ENCODE peak calls at places on chromosomes 2 and 18, in seven cellular contexts. D is AML-193; T is D341Med; R is EH; Z is activated CD4-positive, alpha-beta memory T cell treated with anti-CD3 and anti-CD28 coated beads for 36 hours; O is IMR-90; W is T follicular helper cell. P is an unnamed sample.

GRCh38 chr2:8329660-8330622 is 351.9 kb upstream of the ID2 start:
- DNase-seq in D (no peak), T (no peak), R (no peak), Z (no peak), O (no peak), W (no peak), P (no peak)

GRCh38 chr2:235283246-235283645 is 210.6 kb upstream of the AGAP1 start:
- DNase-seq in D (no peak), T (no peak), R (no peak), Z (no peak), O (no peak), W (no peak), P (no peak)

GRCh38 chr18:59514193-59514592 is 155.1 kb upstream of the LMAN1 start:
- DNase-seq in D (no peak), T (no peak), R (peak; percentile 95), Z (no peak), O (peak; percentile 73), W (no peak), P (no peak)

GRCh38 chr2:161077367-161078210 is 82.6 kb upstream of the TANK start:
- DNase-seq in D (peak; percentile 97), T (no peak), R (peak; percentile 50), Z (peak; percentile 84), O (peak; percentile 52), W (peak; percentile 22), P (no peak)

GRCh38 chr2:225566798-225567197 is 167.3 kb downstream of the NYAP2 start:
- DNase-seq in D (no peak), T (no peak), R (no peak), Z (no peak), O (no peak), W (no peak), P (no peak)

GRCh38 chr18:10072659-10073309 is 159.0 kb downstream of the VAPA start:
- DNase-seq in D (peak; percentile 76), T (no peak), R (peak; percentile 77), Z (no peak), O (peak; percentile 65), W (no peak), P (no peak)

GRCh38 chr2:214451516-214451915 is 40.7 kb downstream of the VWC2L start:
- DNase-seq in D (no peak), T (no peak), R (no peak), Z (no peak), O (no peak), W (no peak), P (no peak)

GRCh38 chr18:45845410-45845809 is 19.9 kb downstream of the SIGLEC15 start:
- DNase-seq in D (no peak), T (no peak), R (no peak), Z (no peak), O (no peak), W (no peak), P (no peak)

GRCh38 chr18:50107468-50107867 is 87.5 kb downstream of the MYO5B start:
- DNase-seq in D (no peak), T (no peak), R (no peak), Z (no peak), O (no peak), W (no peak), P (no peak)

GRCh38 chr2:206548383-206548782 is 93.9 kb upstream of the FAM237A start:
- DNase-seq in D (no peak), T (no peak), R (no peak), Z (no peak), O (no peak), W (no peak), P (no peak)

GRCh38 chr2:46812381-46813024 is 103.1 kb downstream of the MCFD2 start:
- DNase-seq in D (no peak), T (no peak), R (peak; percentile 98), Z (no peak), O (peak; percentile 96), W (no peak), P (no peak)

GRCh38 chr2:186575302-186575701 is 14.6 kb upstream of the ITGAV start:
- DNase-seq in D (peak; percentile 55), T (no peak), R (peak; percentile 99), Z (no peak), O (peak; percentile 99), W (no peak), P (no peak)

GRCh38 chr2:218516614-218517013 is 51.5 kb downstream of the USP37 start:
- DNase-seq in D (peak; percentile 34), T (peak; percentile 22), R (peak; percentile 22), Z (no peak), O (peak; percentile 5), W (no peak), P (no peak)

GRCh38 chr2:234020332-234020731 is 30.2 kb upstream of the SPP2 start:
- DNase-seq in D (no peak), T (no peak), R (no peak), Z (no peak), O (no peak), W (no peak), P (no peak)

GRCh38 chr2:51510298-51510697 is 478.4 kb upstream of the NRXN1 start:
- DNase-seq in D (no peak), T (no peak), R (no peak), Z (no peak), O (no peak), W (no peak), P (no peak)

GRCh38 chr2:210620456-210620855 is 64.1 kb downstream of the CPS1 start:
- DNase-seq in D (no peak), T (no peak), R (peak; percentile 18), Z (no peak), O (no peak), W (no peak), P (no peak)

GRCh38 chr2:26614205-26615128 is 26.7 kb downstream of the CIB4 start:
- DNase-seq in D (no peak), T (no peak), R (no peak), Z (no peak), O (no peak), W (no peak), P (no peak)

GRCh38 chr2:40448476-40449079 is 3.3 kb downstream of the SLC8A1 start:
- DNase-seq in D (peak; percentile 39), T (peak; percentile 51), R (peak; percentile 59), Z (no peak), O (peak; percentile 52), W (no peak), P (no peak)

GRCh38 chr2:46696966-46697829 is 217.8 kb downstream of the TMEM247 start:
- DNase-seq in D (no peak), T (no peak), R (no peak), Z (no peak), O (no peak), W (no peak), P (no peak)

GRCh38 chr2:75564713-75565369 is 4.1 kb upstream of the EVA1A start:
- DNase-seq in D (no peak), T (no peak), R (no peak), Z (no peak), O (no peak), W (no peak), P (no peak)

GRCh38 chr2:99868260-99868659 is 274.1 kb downstream of the AFF3 start:
- DNase-seq in D (no peak), T (no peak), R (peak; percentile 40), Z (no peak), O (no peak), W (no peak), P (no peak)

GRCh38 chr18:47118986-47119385 is 31.3 kb downstream of the HDHD2 start:
- DNase-seq in D (no peak), T (no peak), R (no peak), Z (no peak), O (peak; percentile 65), W (no peak), P (no peak)

GRCh38 chr2:118223487-118224136 is 135.3 kb downstream of the INSIG2 start:
- DNase-seq in D (no peak), T (no peak), R (no peak), Z (no peak), O (no peak), W (no peak), P (no peak)

GRCh38 chr2:216463148-216463547 is 35.5 kb upstream of the RPL37A start:
- DNase-seq in D (no peak), T (no peak), R (no peak), Z (no peak), O (peak; percentile 46), W (no peak), P (no peak)

GRCh38 chr18:22962004-22962403 is 28.9 kb downstream of the RBBP8 start:
- DNase-seq in D (no peak), T (no peak), R (no peak), Z (no peak), O (no peak), W (no peak), P (no peak)

GRCh38 chr2:151280276-151280675 is 9.2 kb downstream of the NMI start:
- DNase-seq in D (no peak), T (no peak), R (peak; percentile 46), Z (no peak), O (peak; percentile 82), W (no peak), P (no peak)

GRCh38 chr2:215831296-215831913 is 181.9 kb downstream of the MREG start:
- DNase-seq in D (no peak), T (no peak), R (no peak), Z (no peak), O (peak; percentile 78), W (no peak), P (no peak)

P was measured in breast epithelium.